ENCODE peak calls at places on chromosomes 16 and 17, in six cellular contexts. D, W, T, P, S and Y are unnamed samples.

GRCh38 chr17:19238167-19238505 is 970 bp downstream of the EPN2 start:
- DNase-seq in T (no peak), D (peak; percentile 44), P (no peak), S (peak; percentile 61), W (no peak), Y (peak; percentile 50)

GRCh38 chr16:60107467-60107866 is 1373.4 kb upstream of the GOT2 start:
- DNase-seq in P (no peak), T (peak; percentile 86), D (no peak), S (no peak), W (no peak), Y (no peak)

GRCh38 chr17:278055-279028 is 74.3 kb downstream of the RPH3AL start:
- DNase-seq in P (no peak), W (no peak), D (peak; percentile 3), S (no peak), T (no peak), Y (no peak)

GRCh38 chr17:82241183-82241925 is 12.5 kb downstream of the SLC16A3 start:
- DNase-seq in W (peak; percentile 67), T (peak; percentile 64), P (no peak), S (peak; percentile 70), D (peak; percentile 73), Y (peak; percentile 74)

GRCh38 chr17:47325176-47325575 is 1.4 kb downstream of the EFCAB13 start:
- DNase-seq in D (no peak), T (no peak), S (no peak), P (no peak), W (no peak), Y (no peak)

GRCh38 chr17:511833-512251 is 159.2 kb upstream of the RPH3AL start:
- DNase-seq in D (peak; percentile 27), W (no peak), P (no peak), T (peak; percentile 38), S (no peak), Y (no peak)

GRCh38 chr16:81607805-81608514 is 163.4 kb downstream of the CMIP start:
- DNase-seq in P (no peak), D (no peak), W (no peak), T (no peak), S (no peak), Y (no peak)

GRCh38 chr16:29978081-29978480 is 4.4 kb downstream of the TAOK2 start:
- DNase-seq in P (no peak), W (no peak), D (no peak), T (no peak), S (no peak), Y (no peak)

GRCh38 chr16:30117768-30118167 is 4.4 kb upstream of the GDPD3 start:
- DNase-seq in P (no peak), S (no peak), T (no peak), D (no peak), W (no peak), Y (no peak)

GRCh38 chr17:20206068-20206467 is 196.9 kb downstream of the SPECC1 start:
- DNase-seq in D (no peak), W (no peak), P (peak; percentile 5), S (no peak), T (peak; percentile 75), Y (no peak)

GRCh38 chr17:652310-652709 is 62.3 kb downstream of the VPS53 start:
- DNase-seq in T (peak; percentile 41), D (peak; percentile 87), W (peak; percentile 84), P (no peak), S (peak; percentile 51), Y (no peak)

GRCh38 chr16:58034786-58035185 is 9.2 kb downstream of the MMP15 start:
- DNase-seq in D (no peak), S (no peak), W (no peak), T (no peak), P (no peak), Y (no peak)

GRCh38 chr17:79612468-79613194 is 1.8 kb upstream of the RBFOX3 start:
- DNase-seq in S (peak; percentile 38), P (no peak), D (no peak), W (no peak), T (peak; percentile 8), Y (peak; percentile 77)

GRCh38 chr17:81397314-81398169 is 2.3 kb downstream of the BAHCC1 start:
- DNase-seq in D (no peak), T (peak; percentile 67), S (peak; percentile 60), P (no peak), W (no peak), Y (peak; percentile 73)

GRCh38 chr17:34709108-34709779 is 129.9 kb downstream of the TMEM132E start:
- DNase-seq in P (no peak), S (no peak), W (no peak), T (no peak), D (no peak), Y (no peak)

GRCh38 chr16:50667497-50668367 is 13.4 kb downstream of the SNX20 start:
- DNase-seq in P (no peak), T (no peak), D (no peak), W (no peak), S (no peak), Y (no peak)

GRCh38 chr17:19262650-19263620 is 25.8 kb downstream of the EPN2 start:
- DNase-seq in D (no peak), T (peak; percentile 70), P (no peak), W (no peak), S (no peak), Y (no peak)

GRCh38 chr17:7560172-7561027 is 1.3 kb upstream of the SENP3 start:
- DNase-seq in W (peak; percentile 46), D (peak; percentile 66), T (peak; percentile 62), P (no peak), S (peak; percentile 79), Y (peak; percentile 68)

GRCh38 chr17:50027639-50028206 is 28.2 kb upstream of the ITGA3 start:
- DNase-seq in D (peak; percentile 76), P (no peak), S (peak; percentile 65), W (no peak), T (peak; percentile 96), Y (peak; percentile 93)
- H3K27ac ChIP-seq in D (peak overlapping the region; percentile 45), P (no peak overlapping the region), S (no peak overlapping the region), W (peak overlapping the region; percentile 85), T (peak overlapping the region; percentile 86), Y (no peak overlapping the region)

DNA sequence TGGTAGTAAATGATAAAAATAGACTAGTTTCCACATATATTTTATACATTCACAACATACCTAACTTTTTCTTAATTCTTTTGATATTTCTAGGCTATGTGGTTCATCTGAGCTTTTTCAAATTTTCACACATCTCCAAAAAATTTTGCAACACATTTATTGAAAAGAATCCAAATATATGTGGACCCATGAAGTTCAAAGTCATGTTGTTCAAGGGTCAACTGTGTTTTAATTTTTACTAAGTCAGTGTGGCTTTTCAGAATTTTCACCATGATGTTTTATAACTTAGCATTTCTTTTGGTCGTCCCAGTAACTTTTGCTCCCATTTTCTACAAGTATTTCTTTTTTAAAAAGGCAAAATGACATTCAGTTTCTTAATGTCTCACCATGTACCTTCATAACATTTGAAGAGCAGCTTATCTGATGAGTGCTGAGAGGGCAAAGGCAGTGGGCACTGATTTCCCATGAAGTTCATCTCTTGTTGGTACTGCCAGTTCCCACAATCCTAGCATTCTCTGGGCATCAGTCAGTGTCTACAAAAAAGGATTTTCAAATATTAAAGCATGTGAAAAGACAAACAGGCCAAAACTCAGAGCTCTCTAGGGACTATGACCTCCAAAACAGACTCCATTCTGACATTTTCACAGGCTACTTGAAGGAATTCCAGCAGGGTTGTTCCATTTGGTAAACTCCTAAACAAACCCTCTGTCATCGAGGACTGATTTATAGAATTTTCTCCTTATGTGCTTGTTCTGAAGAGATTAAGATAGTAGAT is 80.3 kb downstream of the MRTFB start:
- DNase-seq in P (no peak), D (no peak), W (no peak), T (no peak), S (no peak), Y (no peak)
- H3K27ac ChIP-seq in P (no peak overlapping the region), D (peak overlapping the region; percentile 33), W (no peak overlapping the region), T (peak overlapping the region; percentile 20), S (no peak overlapping the region), Y (no peak overlapping the region)

DNA sequence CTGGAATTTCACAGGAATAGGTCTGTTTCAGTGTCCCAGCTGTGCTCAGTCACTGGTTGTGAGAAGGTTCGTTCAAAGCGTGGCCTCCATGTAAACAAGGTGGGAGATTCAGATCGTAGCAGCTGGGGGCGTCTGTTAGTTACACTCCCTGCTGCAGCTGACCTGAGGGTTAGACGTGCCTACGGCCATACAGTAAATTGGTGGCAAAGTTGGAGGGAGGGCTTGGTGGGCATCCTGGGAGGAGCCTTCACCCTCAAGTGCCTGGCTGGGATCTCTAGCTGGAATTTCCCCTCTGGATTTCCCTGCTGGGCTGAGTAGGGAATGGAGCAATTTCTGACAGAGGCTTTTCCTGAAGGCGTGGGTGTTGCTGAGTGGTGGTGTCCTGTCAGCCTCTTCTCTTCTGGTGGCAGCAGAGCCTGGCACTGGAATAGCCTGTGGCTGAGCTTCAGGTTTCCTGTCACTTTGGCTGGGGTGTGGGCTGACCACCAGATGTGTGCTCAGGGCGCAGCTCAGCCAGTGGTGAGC is 6.4 kb downstream of the FCSK start:
- DNase-seq in S (no peak), P (no peak), W (no peak), T (no peak), D (no peak), Y (peak; percentile 23)
- H3K27ac ChIP-seq in S (no peak overlapping the region), P (no peak overlapping the region), W (no peak overlapping the region), T (no peak overlapping the region), D (no peak overlapping the region), Y (peak overlapping the region; percentile 14)

DNA sequence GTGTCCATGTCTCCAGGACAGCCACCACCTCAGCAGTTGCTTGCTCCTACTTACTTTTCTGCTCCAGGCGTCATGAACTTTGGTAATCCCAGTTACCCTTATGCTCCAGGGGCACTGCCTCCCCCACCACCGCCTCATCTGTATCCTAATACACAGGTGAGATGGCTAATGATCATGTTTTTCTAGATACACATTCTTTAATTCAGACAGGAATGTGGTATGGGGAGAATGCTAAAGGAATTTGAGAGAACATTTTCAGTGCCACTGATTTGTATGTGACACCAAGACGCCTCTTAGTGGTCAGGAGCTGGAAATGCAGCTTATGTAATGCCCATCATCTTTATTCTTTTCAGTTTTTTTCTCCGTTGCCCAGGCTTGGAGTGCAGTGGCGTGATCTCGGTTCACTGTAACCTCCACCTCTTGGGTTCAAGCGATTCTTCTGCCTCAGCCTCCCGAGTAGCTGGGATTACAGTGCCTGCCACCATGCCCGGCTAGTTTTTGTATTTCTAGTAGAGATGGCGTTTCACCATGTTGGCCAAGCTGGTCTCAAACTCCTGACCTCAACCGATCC is 8.9 kb upstream of the RAPGEFL1 start:
- DNase-seq in D (no peak), T (peak; percentile 78), W (peak; percentile 55), P (no peak), S (peak; percentile 64), Y (peak; percentile 80)
- H3K27ac ChIP-seq in D (peak overlapping the region; percentile 61), T (no peak overlapping the region), W (peak overlapping the region; percentile 79), P (no peak overlapping the region), S (peak overlapping the region; percentile 13), Y (peak overlapping the region; percentile 84)

GRCh38 chr16:3824121-3824795 is 56.3 kb downstream of the CREBBP start:
- DNase-seq in W (no peak), S (no peak), D (no peak), T (no peak), P (no peak), Y (no peak)
- H3K27ac ChIP-seq in W (no peak overlapping the region), S (no peak overlapping the region), D (peak overlapping the region; percentile 64), T (no peak overlapping the region), P (no peak overlapping the region), Y (peak overlapping the region; percentile 46)

DNA sequence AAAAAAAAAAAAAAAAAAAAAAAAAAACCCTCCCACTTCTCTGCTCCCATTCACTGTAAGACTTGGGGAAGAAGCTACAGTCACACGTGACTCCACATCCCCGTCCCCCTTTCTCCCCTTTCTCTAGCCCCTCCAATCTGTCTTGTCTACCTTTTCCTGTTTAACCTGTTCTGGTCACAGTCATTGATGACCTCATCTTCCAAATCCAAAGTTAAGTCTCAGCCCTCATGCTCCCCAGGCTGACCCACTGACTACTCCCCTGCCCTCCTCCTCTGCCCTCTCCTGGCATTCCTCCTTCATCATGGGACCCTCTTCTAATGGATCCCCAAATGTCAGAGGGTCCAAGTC is 1.6 kb upstream of the CDH5 start:
- DNase-seq in P (no peak), D (no peak), W (no peak), S (no peak), T (no peak), Y (no peak)
- H3K27ac ChIP-seq in P (no peak overlapping the region), D (peak overlapping the region; percentile 79), W (peak overlapping the region; percentile 91), S (no peak overlapping the region), T (no peak overlapping the region), Y (no peak overlapping the region)

GRCh38 chr16:88792078-88792550 is 7.1 kb upstream of the PIEZO1 start:
- DNase-seq in S (no peak), D (no peak), W (no peak), T (peak; percentile 51), P (no peak), Y (no peak)
- H3K27ac ChIP-seq in S (no peak overlapping the region), D (no peak overlapping the region), W (peak overlapping the region; percentile 74), T (no peak overlapping the region), P (peak overlapping the region; percentile 26), Y (no peak overlapping the region)